ENCODE peak calls at places on chromosomes 3 and 15, in nine cellular contexts. One of them, this sample, is unnamed.

GRCh38 chr3:189490749-189491148 is 140.4 kb upstream of the TP63 start:
- DNase-seq in COR-L47: no peak
- DNase-seq in stimulated activated CD8-positive, alpha-beta memory T cell treated with anti-CD3 and anti-CD28 coated beads, Interleukin-15, amount 100 ng/mL, for 4 hours: no peak
- DNase-seq in NCI-H1105: no peak
- DNase-seq in A549: peak
- DNase-seq in mesothelial cell of epicardium: no peak
- DNase-seq in erythroblast: no peak
- DNase-seq in heart left ventricle: no peak
- DNase-seq in GM12891: no peak
- DNase-seq in this sample: no peak

GRCh38 chr15:60392986-60393811 is 4.6 kb downstream of the ANXA2 start:
- DNase-seq in COR-L47: peak
- DNase-seq in stimulated activated CD8-positive, alpha-beta memory T cell treated with anti-CD3 and anti-CD28 coated beads, Interleukin-15, amount 100 ng/mL, for 4 hours: no peak
- DNase-seq in NCI-H1105: no peak
- DNase-seq in A549: peak
- DNase-seq in mesothelial cell of epicardium: no peak
- DNase-seq in erythroblast: no peak
- DNase-seq in heart left ventricle: peak
- DNase-seq in GM12891: no peak
- DNase-seq in this sample: peak

GRCh38 chr15:57496946-57497944 is 94.5 kb upstream of the MYZAP start:
- DNase-seq in COR-L47: peak
- DNase-seq in stimulated activated CD8-positive, alpha-beta memory T cell treated with anti-CD3 and anti-CD28 coated beads, Interleukin-15, amount 100 ng/mL, for 4 hours: no peak
- DNase-seq in NCI-H1105: peak
- DNase-seq in A549: peak
- DNase-seq in mesothelial cell of epicardium: no peak
- DNase-seq in erythroblast: no peak
- DNase-seq in heart left ventricle: peak
- DNase-seq in GM12891: no peak
- DNase-seq in this sample: peak

GRCh38 chr3:71244153-71245051 is 339.1 kb downstream of the FOXP1 start:
- DNase-seq in COR-L47: no peak
- DNase-seq in stimulated activated CD8-positive, alpha-beta memory T cell treated with anti-CD3 and anti-CD28 coated beads, Interleukin-15, amount 100 ng/mL, for 4 hours: no peak
- DNase-seq in NCI-H1105: no peak
- DNase-seq in A549: no peak
- DNase-seq in mesothelial cell of epicardium: no peak
- DNase-seq in erythroblast: no peak
- DNase-seq in heart left ventricle: peak
- DNase-seq in GM12891: no peak
- DNase-seq in this sample: no peak

GRCh38 chr15:75107905-75108838 is 84.8 kb downstream of the PPCDC start:
- DNase-seq in COR-L47: no peak
- DNase-seq in stimulated activated CD8-positive, alpha-beta memory T cell treated with anti-CD3 and anti-CD28 coated beads, Interleukin-15, amount 100 ng/mL, for 4 hours: peak
- DNase-seq in NCI-H1105: no peak
- DNase-seq in A549: peak
- DNase-seq in mesothelial cell of epicardium: no peak
- DNase-seq in erythroblast: peak
- DNase-seq in heart left ventricle: peak
- DNase-seq in GM12891: no peak
- DNase-seq in this sample: no peak

GRCh38 chr3:191068946-191069813 is 129.9 kb upstream of the OSTN start:
- DNase-seq in COR-L47: no peak
- DNase-seq in stimulated activated CD8-positive, alpha-beta memory T cell treated with anti-CD3 and anti-CD28 coated beads, Interleukin-15, amount 100 ng/mL, for 4 hours: no peak
- DNase-seq in NCI-H1105: no peak
- DNase-seq in A549: no peak
- DNase-seq in mesothelial cell of epicardium: no peak
- DNase-seq in erythroblast: no peak
- DNase-seq in heart left ventricle: no peak
- DNase-seq in GM12891: no peak
- DNase-seq in this sample: no peak

GRCh38 chr3:97232635-97233034 is 418.2 kb downstream of the EPHA6 start:
- DNase-seq in COR-L47: peak
- DNase-seq in stimulated activated CD8-positive, alpha-beta memory T cell treated with anti-CD3 and anti-CD28 coated beads, Interleukin-15, amount 100 ng/mL, for 4 hours: no peak
- DNase-seq in NCI-H1105: peak
- DNase-seq in A549: no peak
- DNase-seq in mesothelial cell of epicardium: peak
- DNase-seq in erythroblast: no peak
- DNase-seq in heart left ventricle: no peak
- DNase-seq in GM12891: no peak
- DNase-seq in this sample: no peak

GRCh38 chr3:134623615-134624245 is 27.1 kb downstream of the KY start:
- DNase-seq in COR-L47: no peak
- DNase-seq in stimulated activated CD8-positive, alpha-beta memory T cell treated with anti-CD3 and anti-CD28 coated beads, Interleukin-15, amount 100 ng/mL, for 4 hours: no peak
- DNase-seq in NCI-H1105: no peak
- DNase-seq in A549: no peak
- DNase-seq in mesothelial cell of epicardium: no peak
- DNase-seq in erythroblast: no peak
- DNase-seq in heart left ventricle: no peak
- DNase-seq in GM12891: no peak
- DNase-seq in this sample: no peak

GRCh38 chr3:73600293-73600938 is 24.3 kb downstream of the PDZRN3 start:
- DNase-seq in COR-L47: no peak
- DNase-seq in stimulated activated CD8-positive, alpha-beta memory T cell treated with anti-CD3 and anti-CD28 coated beads, Interleukin-15, amount 100 ng/mL, for 4 hours: no peak
- DNase-seq in NCI-H1105: no peak
- DNase-seq in A549: no peak
- DNase-seq in mesothelial cell of epicardium: no peak
- DNase-seq in erythroblast: no peak
- DNase-seq in heart left ventricle: no peak
- DNase-seq in GM12891: no peak
- DNase-seq in this sample: no peak

GRCh38 chr15:58267026-58267425 is 128.8 kb downstream of the AQP9 start:
- DNase-seq in COR-L47: no peak
- DNase-seq in stimulated activated CD8-positive, alpha-beta memory T cell treated with anti-CD3 and anti-CD28 coated beads, Interleukin-15, amount 100 ng/mL, for 4 hours: no peak
- DNase-seq in NCI-H1105: no peak
- DNase-seq in A549: no peak
- DNase-seq in mesothelial cell of epicardium: no peak
- DNase-seq in erythroblast: no peak
- DNase-seq in heart left ventricle: no peak
- DNase-seq in GM12891: no peak
- DNase-seq in this sample: no peak

This sample was measured in NCI-H1092.